ENCODE peak calls at places on chromosomes 2 and 18, in eight cellular contexts. F is GM23338; N is tibial nerve; B is lung; T is tibial artery; D is CD8-positive, alpha-beta T cell; X is breast epithelium; Y is Peyer's patch. S is an unnamed sample.
A peak's percentile ranks its signal among the peaks of the same experiment; 100 is the strongest.

GRCh38 chr2:7116516-7116915 is 199.3 kb downstream of the RNF144A start:
- DNase-seq in F (no peak), N (no peak), B (no peak), T (no peak), D (no peak), X (no peak), Y (no peak), S (no peak)

GRCh38 chr18:58870130-58870529 is 5.5 kb downstream of the ZNF532 start:
- DNase-seq in F (no peak), N (no peak), B (no peak), T (no peak), D (no peak), X (no peak), Y (no peak), S (peak; percentile 36)

GRCh38 chr2:58527656-58528055 is 286.5 kb upstream of the FANCL start:
- DNase-seq in F (no peak), N (no peak), B (no peak), T (no peak), D (no peak), X (no peak), Y (no peak), S (no peak)

GRCh38 chr2:2191110-2191707 is 139.9 kb downstream of the MYT1L start:
- DNase-seq in F (no peak), N (no peak), B (no peak), T (no peak), D (no peak), X (no peak), Y (no peak), S (no peak)

GRCh38 chr2:27078267-27079194 is at the start of gene EMILIN1:
- DNase-seq in F (peak; percentile 56), N (peak; percentile 82), B (peak; percentile 66), T (peak; percentile 92), D (no peak), X (no peak), Y (no peak), S (peak; percentile 43)

GRCh38 chr18:8982416-8983183 is 119.9 kb upstream of the NDUFV2 start:
- DNase-seq in F (peak; percentile 71), N (no peak), B (peak; percentile 35), T (no peak), D (no peak), X (no peak), Y (no peak), S (no peak)

GRCh38 chr2:223076573-223076972 is 24.6 kb downstream of the KCNE4 start:
- DNase-seq in F (no peak), N (no peak), B (no peak), T (no peak), D (no peak), X (no peak), Y (no peak), S (no peak)

GRCh38 chr2:10325278-10326145 is 22.8 kb downstream of the HPCAL1 start:
- DNase-seq in F (no peak), N (no peak), B (peak; percentile 43), T (no peak), D (no peak), X (no peak), Y (no peak), S (no peak)

GRCh38 chr2:191198271-191198670 is 46.9 kb upstream of the MYO1B start:
- DNase-seq in F (no peak), N (no peak), B (no peak), T (no peak), D (no peak), X (no peak), Y (no peak), S (no peak)

GRCh38 chr2:241011296-241011600 is 12.8 kb downstream of the SNED1 start:
- DNase-seq in F (no peak), N (peak; percentile 10), B (peak; percentile 25), T (no peak), D (no peak), X (peak; percentile 36), Y (no peak), S (no peak)

GRCh38 chr2:88500691-88501090 is 48.2 kb upstream of the FOXI3 start:
- DNase-seq in F (no peak), N (no peak), B (no peak), T (no peak), D (no peak), X (no peak), Y (no peak), S (no peak)

GRCh38 chr2:229974271-229974670 is 52.0 kb downstream of the FBXO36 start:
- DNase-seq in F (peak; percentile 35), N (no peak), B (no peak), T (peak; percentile 28), D (no peak), X (no peak), Y (no peak), S (no peak)

GRCh38 chr2:45331034-45331786 is 279.9 kb downstream of the SRBD1 start:
- DNase-seq in F (no peak), N (no peak), B (peak; percentile 33), T (no peak), D (no peak), X (no peak), Y (no peak), S (no peak)

GRCh38 chr18:36096955-36097354 is 29.6 kb upstream of the RPRD1A start:
- DNase-seq in F (no peak), N (no peak), B (no peak), T (no peak), D (no peak), X (no peak), Y (no peak), S (no peak)

GRCh38 chr18:65769653-65770052 is 18.8 kb downstream of the CDH7 start:
- DNase-seq in F (no peak), N (no peak), B (no peak), T (no peak), D (no peak), X (no peak), Y (no peak), S (no peak)

GRCh38 chr2:240293865-240294461 is 141.5 kb upstream of the GPC1 start:
- DNase-seq in F (no peak), N (no peak), B (no peak), T (no peak), D (no peak), X (no peak), Y (no peak), S (no peak)

GRCh38 chr2:119174216-119174992 is 15.9 kb upstream of the C1QL2 start:
- DNase-seq in F (peak; percentile 86), N (no peak), B (peak; percentile 38), T (no peak), D (peak; percentile 46), X (no peak), Y (peak; percentile 64), S (peak; percentile 10)

GRCh38 chr2:215845839-215846586 is 167.3 kb downstream of the MREG start:
- DNase-seq in F (no peak), N (no peak), B (no peak), T (no peak), D (no peak), X (no peak), Y (no peak), S (no peak)

GRCh38 chr2:63057249-63058148 is 6.9 kb downstream of the OTX1 start:
- DNase-seq in F (peak; percentile 37), N (no peak), B (no peak), T (no peak), D (no peak), X (no peak), Y (no peak), S (no peak)

GRCh38 chr18:68152770-68153169 is 562.1 kb downstream of the TMX3 start:
- DNase-seq in F (peak; percentile 66), N (no peak), B (no peak), T (no peak), D (no peak), X (no peak), Y (no peak), S (no peak)

GRCh38 chr2:15625344-15626036 is 33.8 kb downstream of the DDX1 start:
- DNase-seq in F (no peak), N (no peak), B (no peak), T (no peak), D (no peak), X (no peak), Y (no peak), S (no peak)

GRCh38 chr2:8605350-8606065 is 76.3 kb upstream of the ID2 start:
- DNase-seq in F (no peak), N (no peak), B (no peak), T (no peak), D (no peak), X (no peak), Y (no peak), S (no peak)

GRCh38 chr18:24378598-24378997 is 19.0 kb downstream of the OSBPL1A start:
- DNase-seq in F (peak; percentile 65), N (no peak), B (no peak), T (no peak), D (no peak), X (no peak), Y (no peak), S (no peak)
- H3K27ac ChIP-seq in F (peak overlapping the region; percentile 84), N (no peak overlapping the region), B (no peak overlapping the region), T (no peak overlapping the region), D (no peak overlapping the region), X (no peak overlapping the region), Y (no peak overlapping the region), S (no peak overlapping the region)

GRCh38 chr2:232365621-232366321 is 12.8 kb upstream of the ALPP start:
- DNase-seq in F (peak; percentile 75), N (no peak), B (no peak), T (no peak), D (no peak), X (peak; percentile 40), Y (no peak), S (no peak)
- TF ChIP-seq CTCF in F (peak; percentile 56), N (no peak), B (no peak), T (no peak), D (no peak), X (no peak), Y (peak; percentile 49), S (no peak)

GRCh38 chr2:68734688-68735525 is at the start of gene ARHGAP25:
- DNase-seq in F (no peak), N (no peak), B (no peak), T (no peak), D (no peak), X (no peak), Y (no peak), S (no peak)
- H3K4me1 ChIP-seq in F (no peaks in the 10 kb centered on the region), N (no peaks in the 10 kb centered on the region), B (no peaks in the 10 kb centered on the region), T (no peaks in the 10 kb centered on the region), D (peaks cover 41% of the 10 kb centered on the region), X (no peaks in the 10 kb centered on the region), Y (peaks cover 17% of the 10 kb centered on the region), S (no peaks in the 10 kb centered on the region)

GRCh38 chr2:74462786-74463105 is 2.4 kb downstream of the MOGS start:
- DNase-seq in F (no peak), N (no peak), B (no peak), T (no peak), D (no peak), X (no peak), Y (no peak), S (no peak)

GRCh38 chr2:74459377-74460118 is 1.3 kb downstream of the WBP1 start:
- DNase-seq in F (no peak), N (no peak), B (no peak), T (no peak), D (no peak), X (no peak), Y (no peak), S (no peak)

GRCh38 chr2:74462054-74462785 is 3.0 kb downstream of the MOGS start:
- DNase-seq in F (no peak), N (no peak), B (no peak), T (no peak), D (no peak), X (no peak), Y (no peak), S (no peak)

GRCh38 chr2:74461187-74462053 is 3.2 kb downstream of the WBP1 start:
- DNase-seq in F (peak; percentile 84), N (no peak), B (no peak), T (no peak), D (no peak), X (no peak), Y (no peak), S (no peak)

GRCh38 chr2:74464406-74464805 is 776 bp downstream of the MOGS start:
- DNase-seq in F (no peak), N (no peak), B (no peak), T (no peak), D (no peak), X (no peak), Y (no peak), S (no peak)
- H3K27ac ChIP-seq in F (no peak overlapping the region), N (peak overlapping the region; percentile 85), B (peak overlapping the region; percentile 92), T (peak overlapping the region; percentile 88), D (peak overlapping the region; percentile 77), X (peak overlapping the region; percentile 85), Y (peak overlapping the region; percentile 79), S (peak overlapping the region; percentile 67)

S was measured in thyroid gland.